ENCODE peak calls at places on chromosomes 4 and X, in ten cellular contexts. H, I, A, Z, F, E, J, K, Y and D are unnamed samples.

GRCh38 chr4:78057600-78058560 is 757 bp downstream of the FRAS1 start:
- DNase-seq in E (peak; percentile 76), Y (peak; percentile 38), I (peak; percentile 50), K (no peak), H (peak; percentile 47), J (peak; percentile 10), A (peak; percentile 67), Z (peak; percentile 69), F (peak; percentile 30), D (no peak)

GRCh38 chr4:108366716-108367115 is 198.0 kb upstream of the LEF1 start:
- DNase-seq in J (no peak), K (no peak), F (no peak), E (no peak), Z (no peak), I (no peak), H (no peak), A (no peak), Y (no peak), D (no peak)

GRCh38 chrX:38008658-38009057 is 2.3 kb downstream of the SYTL5 start:
- DNase-seq in Z (no peak), K (no peak), J (no peak), Y (no peak), H (no peak), E (no peak), A (no peak), I (no peak), F (no peak), D (no peak)

GRCh38 chrX:39896951-39897740 is 200.6 kb downstream of the BCOR start:
- DNase-seq in Y (peak; percentile 63), I (peak; percentile 31), E (peak; percentile 81), K (no peak), Z (peak; percentile 56), A (peak; percentile 30), F (peak; percentile 28), J (no peak), H (peak; percentile 48), D (no peak)

GRCh38 chr4:28709821-28710330 is 1849.2 kb downstream of the STIM2 start:
- DNase-seq in J (no peak), K (no peak), I (no peak), E (no peak), Z (no peak), Y (no peak), F (no peak), H (no peak), A (no peak), D (no peak)

GRCh38 chr4:155400893-155401292 is 24.1 kb upstream of the MAP9 start:
- DNase-seq in I (no peak), H (no peak), E (no peak), J (no peak), K (no peak), A (no peak), Y (no peak), Z (no peak), F (no peak), D (no peak)

GRCh38 chr4:159366966-159367365 is 264.1 kb downstream of the RAPGEF2 start:
- DNase-seq in E (peak; percentile 77), Z (no peak), J (no peak), H (no peak), Y (no peak), F (no peak), A (no peak), I (no peak), K (no peak), D (no peak)

GRCh38 chr4:135240796-135241195 is 1039.2 kb upstream of the PABPC4L start:
- DNase-seq in H (no peak), Y (no peak), K (no peak), E (no peak), I (no peak), J (no peak), A (no peak), F (no peak), Z (peak; percentile 6), D (no peak)

GRCh38 chrX:26442340-26442739 is 226.4 kb downstream of the MAGEB5 start:
- DNase-seq in A (peak; percentile 23), H (no peak), Z (peak; percentile 52), F (no peak), Y (no peak), K (peak; percentile 2), E (peak; percentile 36), I (peak; percentile 0), J (no peak), D (no peak)

GRCh38 chrX:154734101-154734781 is 16.6 kb downstream of the GAB3 start:
- DNase-seq in K (no peak), H (peak; percentile 49), I (no peak), E (peak; percentile 60), Y (no peak), Z (no peak), F (peak; percentile 37), A (no peak), J (no peak), D (no peak)
- H3K4me1 ChIP-seq in K (no peaks in the 10 kb centered on the region), H (peaks cover 25% of the 10 kb centered on the region), I (no peaks in the 10 kb centered on the region), E (peaks cover 74% of the 10 kb centered on the region), Y (peaks cover 8% of the 10 kb centered on the region), Z (peaks cover 8% of the 10 kb centered on the region), F (no peaks in the 10 kb centered on the region), A (peaks cover 28% of the 10 kb centered on the region), J (peaks cover 64% of the 10 kb centered on the region), D (peaks cover 32% of the 10 kb centered on the region)

GRCh38 chr4:2812600-2812932 is 19.7 kb downstream of the SH3BP2 start:
- DNase-seq in Y (no peak), E (peak; percentile 21), F (no peak), H (no peak), A (no peak), Z (no peak), I (no peak), K (no peak), J (no peak), D (no peak)

GRCh38 chr4:2814627-2815026 is 21.7 kb downstream of the SH3BP2 start:
- DNase-seq in Z (no peak), Y (no peak), H (no peak), A (no peak), K (no peak), E (no peak), F (no peak), I (no peak), J (no peak), D (no peak)

GRCh38 chr4:2811830-2812599 is 19.1 kb downstream of the SH3BP2 start:
- DNase-seq in H (peak; percentile 73), K (peak; percentile 16), F (no peak), I (no peak), E (peak; percentile 60), J (no peak), Z (no peak), Y (no peak), A (peak; percentile 41), D (no peak)

GRCh38 chr4:2812985-2813384 is 20.1 kb downstream of the SH3BP2 start:
- DNase-seq in A (no peak), F (no peak), Z (no peak), J (no peak), K (no peak), E (peak; percentile 36), Y (no peak), I (no peak), H (no peak), D (no peak)

DNA sequence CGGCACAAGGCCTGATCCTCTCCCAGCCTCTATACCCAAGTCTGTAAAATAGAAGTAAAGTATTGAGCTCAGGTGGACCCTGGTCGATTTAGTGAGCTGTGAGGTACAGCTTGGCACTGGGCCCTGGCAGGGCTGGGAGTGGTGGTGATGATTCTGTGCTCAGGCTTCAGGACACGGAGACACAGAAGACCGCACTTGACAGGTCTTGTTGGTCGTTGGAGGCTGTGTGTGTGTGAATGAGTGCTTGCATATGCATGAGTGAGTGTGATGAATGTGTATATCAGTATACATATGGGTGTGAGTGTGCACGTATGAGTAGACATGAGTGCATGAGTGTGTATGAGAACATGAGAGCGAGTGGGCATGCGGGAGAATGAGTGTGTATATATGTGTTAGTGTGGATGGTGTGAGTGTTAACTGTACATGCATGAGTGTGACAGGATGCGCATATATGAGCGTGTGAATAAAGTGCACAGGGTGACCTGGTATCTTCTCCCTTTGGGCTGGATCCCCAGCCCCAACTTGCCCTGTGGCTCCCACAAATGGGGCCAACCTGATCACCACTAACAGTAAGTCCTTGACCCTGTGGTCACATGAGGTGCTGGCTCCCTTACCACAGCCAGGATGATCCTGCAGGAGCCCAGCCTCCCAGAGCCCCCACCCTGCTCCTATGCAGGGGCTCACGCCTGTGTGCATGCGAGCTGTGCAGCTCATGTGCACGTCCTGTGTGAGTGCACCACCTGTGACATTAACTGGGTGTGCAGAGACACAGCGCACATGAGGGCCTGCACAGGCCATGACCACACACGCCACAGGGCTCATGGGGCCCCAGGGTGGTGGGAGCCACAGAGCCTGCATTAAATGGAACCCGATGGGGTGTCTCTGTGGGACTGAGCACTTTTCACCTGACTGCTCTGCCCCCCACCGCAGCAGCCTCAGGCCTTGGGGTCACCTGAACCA is 20.8 kb downstream of the SH3BP2 start:
- DNase-seq in I (no peak), F (no peak), H (no peak), J (no peak), A (no peak), K (no peak), Z (no peak), Y (no peak), E (no peak), D (no peak)
- H3K4me1 ChIP-seq in I (peaks cover 23% of the 10 kb centered on the region), F (no peaks in the 10 kb centered on the region), H (peaks cover 58% of the 10 kb centered on the region), J (no peaks in the 10 kb centered on the region), A (peaks cover 15% of the 10 kb centered on the region), K (peaks cover 20% of the 10 kb centered on the region), Z (peaks cover 19% of the 10 kb centered on the region), Y (no peaks in the 10 kb centered on the region), E (peaks cover 11% of the 10 kb centered on the region), D (peaks cover 61% of the 10 kb centered on the region)

DNA sequence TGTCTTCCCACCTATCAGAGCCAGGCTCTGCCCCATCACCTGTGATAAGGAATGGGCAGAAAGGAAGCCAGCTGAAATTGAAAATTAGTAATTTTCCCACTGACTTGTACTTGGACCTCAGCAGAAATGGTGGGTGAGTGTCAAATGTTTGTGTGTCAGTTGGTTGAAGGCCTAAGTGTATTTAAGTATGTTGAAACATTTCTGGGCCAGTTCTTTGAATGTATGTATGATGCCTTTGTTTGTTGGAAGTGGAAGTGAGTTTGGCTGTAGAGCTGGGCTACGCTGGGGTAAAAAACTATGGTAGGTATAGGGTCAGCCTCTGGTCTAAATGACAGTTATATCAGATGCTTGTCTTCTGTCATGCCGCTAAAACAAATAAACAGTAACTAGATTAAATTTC is 27.7 kb downstream of the JADE1 start:
- DNase-seq in E (no peak), A (no peak), K (no peak), Z (no peak), H (no peak), F (no peak), Y (no peak), I (no peak), J (no peak), D (no peak)
- H3K4me1 ChIP-seq in E (peaks cover 17% of the 10 kb centered on the region), A (peaks cover 97% of the 10 kb centered on the region), K (no peaks in the 10 kb centered on the region), Z (peaks cover 14% of the 10 kb centered on the region), H (peaks cover 12% of the 10 kb centered on the region), F (no peaks in the 10 kb centered on the region), Y (no peaks in the 10 kb centered on the region), I (no peaks in the 10 kb centered on the region), J (peaks cover 49% of the 10 kb centered on the region), D (peaks cover 46% of the 10 kb centered on the region)

DNA sequence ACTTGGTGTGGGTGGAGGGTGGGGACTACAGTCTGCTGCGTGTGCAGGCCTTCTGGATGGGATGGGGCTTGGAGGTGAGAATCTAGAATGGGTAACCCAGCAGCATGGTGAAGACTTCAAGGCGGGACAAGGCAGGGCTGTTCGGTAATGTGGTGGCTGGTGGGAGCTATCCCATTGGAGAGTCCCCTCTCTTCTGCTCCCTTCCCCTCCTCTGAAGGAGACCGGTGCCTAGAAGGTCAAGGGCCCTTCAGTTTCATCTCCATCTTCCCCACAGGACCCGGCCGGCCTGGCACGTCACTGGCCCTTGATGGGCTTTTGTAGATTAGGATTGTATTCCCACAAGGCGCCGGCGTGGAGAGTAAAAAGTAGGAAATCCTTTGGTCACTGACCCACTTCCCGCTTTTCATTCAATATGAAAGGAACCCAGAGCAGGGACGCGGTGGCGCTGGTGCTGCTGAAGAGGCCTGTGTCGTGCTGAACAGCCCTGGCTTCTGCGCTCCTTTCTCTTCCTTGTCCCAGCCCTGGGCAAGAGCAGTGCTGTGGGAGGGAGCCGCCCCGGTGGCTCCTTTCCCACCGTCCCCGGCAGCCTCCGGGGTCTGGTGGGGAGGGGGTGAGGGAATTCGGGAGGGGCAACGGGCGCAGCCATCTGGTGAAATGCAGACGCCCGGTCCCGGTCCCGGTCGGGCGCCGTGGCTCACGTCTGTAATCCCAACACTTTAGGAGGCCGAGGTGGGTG is 7.3 kb upstream of the HMGB3 start:
- DNase-seq in F (no peak), H (no peak), A (no peak), I (no peak), J (no peak), Y (no peak), E (no peak), K (no peak), Z (no peak), D (no peak)
- H3K4me1 ChIP-seq in F (no peaks in the 10 kb centered on the region), H (no peaks in the 10 kb centered on the region), A (no peaks in the 10 kb centered on the region), I (no peaks in the 10 kb centered on the region), J (no peaks in the 10 kb centered on the region), Y (no peaks in the 10 kb centered on the region), E (no peaks in the 10 kb centered on the region), K (no peaks in the 10 kb centered on the region), Z (no peaks in the 10 kb centered on the region), D (no peaks in the 10 kb centered on the region)